ENCODE peak calls at places on chromosomes 2 and 18, in four cellular contexts. B is Calu3; E is activated CD8-positive, alpha-beta memory T cell treated with anti-CD3 and anti-CD28 coated beads, Interleukin-2, amount 50 U/mL, for 48 hours; Z is A549. R is an unnamed sample.

GRCh38 chr18:61322265-61322873 is 10.9 kb upstream of the CDH20 start:
- DNase-seq in B (peak), E (peak), Z (peak), R (peak)

GRCh38 chr2:9774266-9774665 is 69.0 kb upstream of the TAF1B start:
- DNase-seq in B (no peak), E (no peak), Z (no peak), R (no peak)

GRCh38 chr2:46275995-46276394 is 21.2 kb upstream of the EPAS1 start:
- DNase-seq in B (no peak), E (peak), Z (no peak), R (no peak)

GRCh38 chr2:224774735-224775134 is 58.6 kb upstream of the CCDC195 start:
- DNase-seq in B (no peak), E (no peak), Z (no peak), R (no peak)

GRCh38 chr2:28835787-28836186 is 25.2 kb downstream of the SPDYA start:
- DNase-seq in B (no peak), E (no peak), Z (no peak), R (no peak)

GRCh38 chr2:207135801-207136457 is 29.8 kb downstream of the KLF7 start:
- DNase-seq in B (no peak), E (no peak), Z (no peak), R (no peak)

GRCh38 chr18:57107141-57107832 is 39.6 kb upstream of the BOD1L2 start:
- DNase-seq in B (peak), E (no peak), Z (no peak), R (peak)

GRCh38 chr18:45650321-45650720 is 35.0 kb downstream of the SLC14A2 start:
- DNase-seq in B (no peak), E (no peak), Z (no peak), R (no peak)

GRCh38 chr2:121237336-121237979 is 47.5 kb downstream of the TFCP2L1 start:
- DNase-seq in B (no peak), E (no peak), Z (no peak), R (no peak)

GRCh38 chr2:181764095-181764963 is 84.0 kb upstream of the NEUROD1 start:
- DNase-seq in B (no peak), E (no peak), Z (no peak), R (peak)

GRCh38 chr2:19300961-19301360 is 57.5 kb downstream of the OSR1 start:
- DNase-seq in B (no peak), E (no peak), Z (no peak), R (no peak)

GRCh38 chr2:236642584-236643291 is 73.1 kb downstream of the ACKR3 start:
- DNase-seq in B (no peak), E (peak), Z (peak), R (peak)

GRCh38 chr2:26598336-26599006 is 42.7 kb downstream of the CIB4 start:
- DNase-seq in B (no peak), E (peak), Z (no peak), R (no peak)

GRCh38 chr18:37393945-37394609 is 171.5 kb downstream of the CELF4 start:
- DNase-seq in B (peak), E (no peak), Z (peak), R (no peak)

GRCh38 chr2:46336560-46336959 is 39.4 kb downstream of the EPAS1 start:
- DNase-seq in B (no peak), E (no peak), Z (no peak), R (no peak)

GRCh38 chr2:20616341-20616871 is 34.5 kb downstream of the HS1BP3 start:
- DNase-seq in B (no peak), E (no peak), Z (no peak), R (no peak)

GRCh38 chr2:216911886-216912285 is 52.0 kb upstream of the TNP1 start:
- DNase-seq in B (no peak), E (no peak), Z (no peak), R (no peak)

GRCh38 chr2:151833984-151834383 is 5.8 kb upstream of the ARL5A start:
- DNase-seq in B (no peak), E (no peak), Z (no peak), R (no peak)

GRCh38 chr2:111705711-111706323 is 178.2 kb downstream of the ANAPC1 start:
- DNase-seq in B (peak), E (peak), Z (peak), R (peak)

GRCh38 chr18:32730068-32730467 is 42.8 kb downstream of the KLHL14 start:
- DNase-seq in B (no peak), E (no peak), Z (no peak), R (no peak)

GRCh38 chr2:69221960-69222751 is 164.9 kb downstream of the GFPT1 start:
- DNase-seq in B (no peak), E (no peak), Z (no peak), R (no peak)

GRCh38 chr2:200871151-200871550 is 6.7 kb upstream of the CLK1 start:
- DNase-seq in B (no peak), E (no peak), Z (no peak), R (no peak)

GRCh38 chr2:582792-583528 is 94.2 kb downstream of the TMEM18 start:
- DNase-seq in B (no peak), E (no peak), Z (no peak), R (no peak)

GRCh38 chr2:144972676-144973075 is 452.8 kb upstream of the ZEB2 start:
- DNase-seq in B (no peak), E (no peak), Z (no peak), R (no peak)

GRCh38 chr18:14912967-14913366 is 165.0 kb downstream of the ANKRD30B start:
- DNase-seq in B (no peak), E (no peak), Z (no peak), R (no peak)

GRCh38 chr2:209383212-209383611 is 40.6 kb upstream of the MAP2 start:
- DNase-seq in B (peak), E (no peak), Z (peak), R (peak)

GRCh38 chr2:128427356-128427755 is 108.7 kb upstream of the HS6ST1 start:
- DNase-seq in B (no peak), E (no peak), Z (no peak), R (no peak)

GRCh38 chr2:137947714-137948336 is 16.4 kb upstream of the HNMT start:
- DNase-seq in B (peak), E (no peak), Z (peak), R (peak)